ENCODE peak calls at places on chromosomes 5 and 9, in four cellular contexts. J, L, X and M are unnamed samples.

GRCh38 chr5:178461426-178461730 is 128.8 kb downstream of the COL23A1 start:
- DNase-seq in J (no peak), X (no peak), L (no peak), M (no peak)

GRCh38 chr9:137757613-137758029 is 120.0 kb upstream of the CACNA1B start:
- DNase-seq in L (no peak), X (peak), J (peak), M (no peak)

GRCh38 chr5:176364765-176365662 is at the start of gene ARL10:
- DNase-seq in L (peak), X (no peak), J (peak), M (peak)

GRCh38 chr5:164597293-164597900 is 1092.0 kb downstream of the MAT2B start:
- DNase-seq in X (peak), L (peak), J (no peak), M (no peak)

GRCh38 chr9:90839183-90839582 is 37.6 kb downstream of the SYK start:
- DNase-seq in J (no peak), X (no peak), L (no peak), M (peak)

GRCh38 chr9:13020141-13020540 is 245.3 kb downstream of the LURAP1L start:
- DNase-seq in L (no peak), J (no peak), X (no peak), M (no peak)

GRCh38 chr5:14246350-14247053 is 103.4 kb downstream of the TRIO start:
- DNase-seq in L (peak), J (no peak), X (no peak), M (no peak)

GRCh38 chr5:71586052-71586940 is 844 bp upstream of the MCCC2 start:
- DNase-seq in L (peak), J (peak), X (no peak), M (no peak)

GRCh38 chr5:15391648-15392392 is 108.2 kb upstream of the FBXL7 start:
- DNase-seq in X (no peak), L (peak), J (no peak), M (no peak)

GRCh38 chr9:6910497-6910896 is 152.7 kb downstream of the KDM4C start:
- DNase-seq in J (no peak), X (no peak), L (no peak), M (no peak)

GRCh38 chr9:80874276-80874675 is 815.1 kb downstream of the TLE1 start:
- DNase-seq in J (peak), L (no peak), X (peak), M (no peak)

GRCh38 chr5:111277061-111277460 is 52.9 kb downstream of the CAMK4 start:
- DNase-seq in X (no peak), J (no peak), L (no peak), M (no peak)

GRCh38 chr5:99900302-99900811 is 634.8 kb upstream of the FAM174A start:
- DNase-seq in J (no peak), X (peak), L (no peak), M (no peak)

GRCh38 chr5:69046375-69046957 is 47.3 kb upstream of the SLC30A5 start:
- DNase-seq in J (no peak), X (peak), L (no peak), M (no peak)

GRCh38 chr9:12955510-12956163 is 180.8 kb downstream of the LURAP1L start:
- DNase-seq in X (peak), L (no peak), J (no peak), M (no peak)

GRCh38 chr9:134485653-134486052 is 155.9 kb upstream of the COL5A1 start:
- DNase-seq in X (no peak), L (no peak), J (no peak), M (no peak)

GRCh38 chr9:137266162-137266527 is 11.0 kb downstream of the NELFB start:
- DNase-seq in X (no peak), J (no peak), L (peak), M (no peak)

GRCh38 chr5:72845889-72846288 is 29.4 kb downstream of the TNPO1 start:
- DNase-seq in X (no peak), J (no peak), L (no peak), M (no peak)

GRCh38 chr5:171419663-171420428 is 399 bp downstream of the FGF18 start:
- DNase-seq in L (peak), J (peak), X (peak), M (peak)

GRCh38 chr9:21434202-21435014 is 5.8 kb upstream of the IFNA1 start:
- DNase-seq in L (no peak), X (peak), J (peak), M (no peak)